ENCODE peak calls at places on chromosomes 5 and 9, in seven cellular contexts. Y, G, L, T, B, M and I are unnamed samples.

GRCh38 chr5:154860123-154860522 is 1.7 kb downstream of the CNOT8 start:
- DNase-seq in Y (no peak), G (peak), L (peak), T (peak), B (peak), M (no peak), I (peak)

GRCh38 chr9:10488937-10489336 is 123.9 kb downstream of the PTPRD start:
- DNase-seq in Y (no peak), G (no peak), L (no peak), T (no peak), B (no peak), M (no peak), I (no peak)

GRCh38 chr5:65098393-65098792 is 329.7 kb downstream of the CWC27 start:
- DNase-seq in Y (no peak), G (peak), L (no peak), T (no peak), B (no peak), M (no peak), I (no peak)

GRCh38 chr9:134375011-134375390 is 48.7 kb downstream of the RXRA start:
- DNase-seq in Y (no peak), G (peak), L (no peak), T (peak), B (no peak), M (no peak), I (no peak)

GRCh38 chr9:96665789-96666188 is 10.7 kb upstream of the PRXL2C start:
- DNase-seq in Y (no peak), G (no peak), L (no peak), T (no peak), B (no peak), M (no peak), I (no peak)

GRCh38 chr9:127991017-127991756 is 10.4 kb upstream of the EEIG1 start:
- DNase-seq in Y (peak), G (no peak), L (peak), T (no peak), B (no peak), M (no peak), I (peak)

GRCh38 chr5:134131165-134131564 is 16.7 kb downstream of the TCF7 start:
- DNase-seq in Y (no peak), G (no peak), L (no peak), T (no peak), B (no peak), M (no peak), I (no peak)

GRCh38 chr9:134851015-134851414 is 29.6 kb upstream of the FCN2 start:
- DNase-seq in Y (no peak), G (no peak), L (no peak), T (no peak), B (no peak), M (no peak), I (no peak)

GRCh38 chr5:143401846-143402463 is 1.5 kb downstream of the NR3C1 start:
- DNase-seq in Y (peak), G (peak), L (no peak), T (peak), B (no peak), M (no peak), I (no peak)

GRCh38 chr5:42555010-42555409 is 131.8 kb downstream of the GHR start:
- DNase-seq in Y (no peak), G (no peak), L (no peak), T (no peak), B (no peak), M (no peak), I (no peak)

GRCh38 chr5:5326126-5326758 is 96.2 kb upstream of the ICE1 start:
- DNase-seq in Y (peak), G (no peak), L (no peak), T (peak), B (no peak), M (no peak), I (no peak)

GRCh38 chr9:88372103-88372694 is 16.0 kb upstream of the SPIN1 start:
- DNase-seq in Y (no peak), G (no peak), L (no peak), T (no peak), B (no peak), M (no peak), I (no peak)

GRCh38 chr9:117681827-117682226 is 22.4 kb upstream of the TLR4 start:
- DNase-seq in Y (no peak), G (no peak), L (no peak), T (no peak), B (no peak), M (no peak), I (no peak)

DNA sequence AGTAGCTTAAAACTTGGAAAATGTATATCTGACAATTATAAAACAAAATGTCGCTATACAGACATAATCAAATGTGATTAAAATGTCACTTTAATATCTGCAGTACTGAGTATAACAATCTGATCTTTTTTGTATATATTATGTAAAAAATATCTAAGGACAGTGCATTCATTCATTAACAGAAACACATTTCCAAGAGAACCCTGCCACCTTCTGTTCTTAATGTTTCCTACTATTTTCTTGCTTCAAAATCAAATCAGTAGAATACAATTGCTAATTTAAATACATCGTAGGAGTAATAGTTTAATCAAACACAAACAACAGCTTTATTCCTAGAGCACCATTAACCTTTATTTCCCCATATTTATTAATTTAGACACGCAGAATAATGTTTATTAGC is 142.6 kb upstream of the ST8SIA4 start:
- DNase-seq in Y (no peak), G (peak), L (no peak), T (peak), B (no peak), M (no peak), I (no peak)
- TF ChIP-seq CTCF in Y (peak), G (no peak), L (no peak), T (no peak), B (no peak), M (no peak), I (peak)

DNA sequence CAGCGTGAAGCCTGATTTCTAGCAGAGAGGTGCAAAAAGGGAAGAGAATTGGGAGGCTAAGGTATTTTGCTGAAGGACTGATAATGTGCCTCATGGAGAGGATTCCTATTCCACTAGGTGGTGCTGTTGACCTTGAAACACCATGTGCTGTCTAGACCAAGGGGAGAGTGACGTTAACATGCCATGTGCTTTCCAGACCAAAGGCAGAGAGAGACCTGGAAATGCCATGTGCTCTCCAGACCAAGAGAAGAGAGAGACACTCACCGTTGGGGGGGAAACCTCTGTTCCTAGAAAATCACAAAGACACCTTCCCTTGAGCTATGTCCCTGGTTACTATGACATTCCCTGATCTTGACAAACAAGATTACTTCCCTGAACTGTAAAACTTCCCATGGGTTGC is 286.0 kb upstream of the TUSC1 start:
- DNase-seq in Y (peak), G (peak), L (peak), T (peak), B (peak), M (peak), I (no peak)
- TF ChIP-seq CTCF in Y (peak), G (peak), L (no peak), T (peak), B (peak), M (peak), I (no peak)

DNA sequence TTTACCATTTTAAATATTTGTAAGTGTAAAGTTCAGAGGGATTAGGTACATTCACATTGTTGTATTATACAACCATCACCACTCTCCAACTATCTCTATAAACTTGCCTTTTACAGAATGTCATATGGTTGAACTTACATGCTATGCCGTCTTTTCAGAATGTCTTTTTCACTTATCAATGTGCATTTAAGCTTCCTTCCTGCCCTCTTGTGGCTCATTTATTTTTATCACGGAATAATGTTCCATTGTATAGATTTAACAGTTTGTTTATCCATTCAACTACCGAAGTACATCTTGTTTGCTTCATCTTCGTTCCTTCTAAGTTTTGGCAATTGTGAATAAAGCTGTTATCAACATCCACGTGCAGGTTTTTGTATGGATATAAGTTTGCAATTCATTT is 133.3 kb upstream of the C6 start:
- DNase-seq in Y (no peak), G (peak), L (no peak), T (peak), B (no peak), M (no peak), I (no peak)
- TF ChIP-seq CTCF in Y (no peak), G (peak), L (no peak), T (peak), B (no peak), M (no peak), I (no peak)

GRCh38 chr9:78004478-78005229 is 27.0 kb downstream of the GNAQ start:
- DNase-seq in Y (peak), G (no peak), L (no peak), T (no peak), B (no peak), M (no peak), I (peak)
- TF ChIP-seq CTCF in Y (peak), G (peak), L (no peak), T (peak), B (peak), M (no peak), I (no peak)

GRCh38 chr5:164472150-164472549 is 966.7 kb downstream of the MAT2B start:
- DNase-seq in Y (no peak), G (no peak), L (no peak), T (no peak), B (no peak), M (no peak), I (no peak)

GRCh38 chr5:164481270-164481669 is 975.9 kb downstream of the MAT2B start:
- DNase-seq in Y (no peak), G (no peak), L (no peak), T (no peak), B (no peak), M (no peak), I (no peak)

DNA sequence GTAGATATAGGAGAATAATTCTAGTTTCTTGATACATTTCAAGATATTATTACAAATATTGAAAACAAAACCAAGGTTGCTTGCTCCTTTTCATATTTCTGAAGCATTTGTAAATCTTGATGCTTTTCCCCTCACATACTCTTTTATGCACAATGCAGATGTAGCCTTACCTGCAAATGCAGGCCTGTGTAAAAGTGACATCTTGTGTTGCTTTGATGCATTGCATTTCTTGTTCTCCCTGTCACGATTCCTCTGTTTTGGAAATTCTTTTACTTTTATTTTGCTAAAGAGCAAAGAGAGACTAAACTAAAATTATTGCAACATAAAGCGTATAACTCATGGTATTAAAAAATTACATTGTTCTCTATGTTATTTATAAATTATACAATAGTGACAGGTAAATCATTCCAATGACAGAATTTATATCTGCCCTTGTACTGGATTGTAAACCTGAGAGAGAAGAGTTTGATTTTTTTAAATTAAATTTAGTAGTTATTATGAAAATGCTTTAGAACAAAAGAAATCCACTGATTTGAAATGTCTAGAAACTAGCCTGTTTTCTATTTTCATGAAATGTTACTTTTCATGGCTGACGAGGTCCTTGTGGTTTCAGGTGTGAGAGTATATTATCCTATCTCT is 970.0 kb downstream of the MAT2B start:
- DNase-seq in Y (peak), G (peak), L (no peak), T (peak), B (no peak), M (no peak), I (peak)
- TF ChIP-seq CTCF in Y (peak), G (peak), L (peak), T (peak), B (peak), M (peak), I (peak)

DNA sequence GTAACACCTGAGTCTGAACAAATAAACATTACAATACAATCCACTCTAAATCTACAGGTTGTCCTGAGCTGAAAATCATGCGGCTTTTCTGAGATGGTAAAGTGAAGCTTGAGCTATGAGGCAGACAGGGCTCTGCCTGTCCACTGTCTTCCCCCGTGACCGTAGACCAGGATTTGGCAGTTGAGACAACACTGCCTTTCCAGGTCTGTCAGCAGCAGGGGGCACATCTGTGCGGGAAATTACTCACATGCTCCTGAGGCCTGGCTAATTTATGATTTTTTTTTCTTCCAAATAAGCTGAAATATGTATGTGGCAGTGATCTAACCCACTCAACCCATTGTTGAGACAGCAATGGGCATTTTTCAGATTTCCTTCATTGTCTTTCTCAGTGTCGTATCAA is 307.9 kb downstream of the FBXL7 start:
- DNase-seq in Y (peak), G (peak), L (no peak), T (peak), B (no peak), M (no peak), I (no peak)
- TF ChIP-seq CTCF in Y (no peak), G (peak), L (no peak), T (peak), B (no peak), M (no peak), I (no peak)